ENCODE peak calls at places on chromosomes 7 and 10, in seven cellular contexts. I is cardiac fibroblast, M is foreskin keratinocyte, O is progenitor cell of endocrine pancreas, A is cardiac muscle cell, F is MCF 10A, R is astrocyte of the spinal cord. H is an unnamed sample.

GRCh38 chr7:33012364-33012763 is 50.2 kb downstream of the NT5C3A start:
- DNase-seq in R (no peak), M (no peak), F (no peak), O (no peak), A (no peak), I (no peak), H (no peak)

GRCh38 chr10:78149193-78149592 is 115.5 kb downstream of the RPS24 start:
- DNase-seq in I (no peak), M (no peak), A (peak), O (no peak), F (no peak), R (no peak), H (no peak)

GRCh38 chr7:70480913-70481579 is 650.9 kb upstream of the GALNT17 start:
- DNase-seq in I (no peak), M (peak), R (peak), F (no peak), O (no peak), A (no peak), H (no peak)

GRCh38 chr7:28112883-28113540 is 67.6 kb downstream of the JAZF1 start:
- DNase-seq in R (no peak), M (no peak), I (peak), F (peak), O (no peak), A (peak), H (no peak)

GRCh38 chr7:27487509-27487908 is 175.2 kb downstream of the HIBADH start:
- DNase-seq in M (no peak), A (no peak), O (no peak), I (no peak), F (no peak), R (no peak), H (no peak)

GRCh38 chr10:113038183-113038582 is 88.1 kb downstream of the TCF7L2 start:
- DNase-seq in I (no peak), F (no peak), O (no peak), R (no peak), M (no peak), A (no peak), H (no peak)

GRCh38 chr7:28355553-28356319 is 56.6 kb upstream of the CREB5 start:
- DNase-seq in I (no peak), F (no peak), O (no peak), R (no peak), M (no peak), A (no peak), H (no peak)

GRCh38 chr7:75847707-75848106 is 31.1 kb upstream of the RHBDD2 start:
- DNase-seq in M (no peak), F (no peak), R (no peak), O (no peak), I (no peak), A (no peak), H (no peak)

GRCh38 chr10:110083884-110084283 is 76.1 kb downstream of the ADD3 start:
- DNase-seq in A (peak), R (peak), I (peak), O (no peak), M (no peak), F (no peak), H (no peak)

GRCh38 chr7:28804990-28805389 is 153.1 kb downstream of the TRIL start:
- DNase-seq in M (no peak), A (peak), O (no peak), F (peak), R (peak), I (peak), H (no peak)

GRCh38 chr10:69845574-69846251 is 44.0 kb downstream of the COL13A1 start:
- DNase-seq in I (peak), A (peak), R (peak), O (no peak), M (no peak), F (peak), H (no peak)

GRCh38 chr10:72133517-72133916 is 45.2 kb upstream of the SPOCK2 start:
- DNase-seq in I (peak), O (no peak), F (peak), A (peak), M (no peak), R (peak), H (no peak)

GRCh38 chr7:47631711-47632110 is 49.8 kb upstream of the TNS3 start:
- DNase-seq in R (no peak), O (no peak), A (no peak), F (no peak), M (no peak), I (no peak), H (no peak)

GRCh38 chr7:75879771-75880184 is 944 bp downstream of the RHBDD2 start:
- DNase-seq in R (peak), M (no peak), I (peak), F (peak), O (no peak), A (peak), H (no peak)

GRCh38 chr10:58957517-58957916 is 218.9 kb upstream of the PHYHIPL start:
- DNase-seq in F (no peak), A (no peak), O (no peak), R (no peak), M (no peak), I (no peak), H (no peak)

GRCh38 chr10:133419211-133419950 is 5.0 kb downstream of the SPRN start:
- DNase-seq in M (no peak), O (no peak), I (no peak), R (no peak), A (no peak), F (no peak), H (no peak)

GRCh38 chr10:99630439-99630838 is 10.2 kb upstream of the SLC25A28 start:
- DNase-seq in M (no peak), F (peak), R (peak), A (peak), O (no peak), I (peak), H (no peak)
- TF ChIP-seq CTCF in M (peak), F (peak), R (peak), A (peak), O (peak), I (peak), H (no peak)

DNA sequence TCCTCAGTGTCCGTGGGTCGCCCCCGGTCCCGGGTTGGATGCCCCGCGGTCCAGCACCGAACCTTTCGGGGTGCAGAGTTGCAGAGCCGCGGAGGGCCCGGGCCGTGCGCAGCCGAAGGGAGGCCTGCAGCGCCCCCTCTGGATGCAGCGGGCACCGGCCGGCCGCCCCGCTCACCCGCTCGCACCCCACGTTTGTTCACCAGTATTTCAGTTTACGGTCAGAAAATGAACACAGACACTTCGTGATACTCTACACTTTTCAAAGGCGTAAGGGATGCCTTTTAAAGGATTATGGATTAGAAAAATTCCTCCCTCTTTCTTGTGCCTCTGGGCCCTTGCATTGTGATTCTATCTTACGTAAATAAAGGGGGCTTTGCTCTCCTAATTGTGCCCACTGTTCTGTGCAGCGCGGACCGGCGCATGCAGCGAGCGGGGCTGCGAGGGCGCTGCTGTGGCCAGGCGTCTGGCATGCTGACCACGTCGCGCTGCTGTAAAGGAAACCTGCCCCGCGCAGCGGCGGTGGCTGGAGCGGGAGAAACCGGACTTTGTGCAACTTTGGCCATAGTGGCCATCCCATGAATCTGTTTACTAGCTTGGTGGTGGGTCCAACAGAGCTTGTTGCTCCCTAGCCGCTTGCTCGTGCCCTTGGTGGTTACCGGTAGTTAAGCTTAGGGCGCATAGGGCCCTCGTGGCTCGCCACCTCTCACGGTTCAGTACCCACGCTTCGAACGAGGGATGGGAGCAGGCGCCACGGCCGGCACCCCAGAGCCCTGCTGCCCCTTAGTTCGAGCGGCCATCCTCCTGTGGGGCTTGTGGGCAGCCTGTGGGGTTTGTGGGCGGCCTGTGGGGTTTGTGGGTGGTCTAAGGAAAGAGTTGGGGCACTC is 755 bp upstream of the MEST start:
- DNase-seq in I (peak), O (peak), A (peak), R (peak), M (no peak), F (no peak), H (peak)
- TF ChIP-seq CTCF in I (peak), O (peak), A (peak), R (peak), M (peak), F (no peak), H (peak)

DNA sequence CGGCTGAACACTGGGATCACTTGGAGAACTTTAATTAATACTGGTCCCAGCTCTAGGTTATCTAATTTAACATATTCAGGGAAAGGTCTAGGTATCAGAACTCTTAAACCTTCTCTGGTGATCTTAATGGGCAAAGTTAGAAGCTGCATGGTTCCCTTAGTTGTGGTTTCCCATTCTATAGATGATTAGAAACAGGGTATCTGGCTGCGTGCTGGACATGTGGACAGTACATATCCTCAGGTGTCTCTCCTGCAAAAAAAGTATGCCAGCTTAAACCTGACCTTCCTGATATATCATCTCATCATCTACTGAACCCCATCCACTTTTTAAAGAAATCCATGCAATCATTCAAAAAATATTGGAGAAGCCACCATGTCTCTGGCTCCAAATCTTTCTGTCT is 284.5 kb upstream of the DKK1 start:
- DNase-seq in I (no peak), O (no peak), R (no peak), A (no peak), F (no peak), M (no peak), H (no peak)
- TF ChIP-seq CTCF in I (no peak), O (no peak), R (no peak), A (no peak), F (no peak), M (no peak), H (no peak)

GRCh38 chr10:4545077-4545476 is 280.9 kb upstream of the AKR1E2 start:
- DNase-seq in I (no peak), M (no peak), R (no peak), A (no peak), F (no peak), O (no peak), H (no peak)

GRCh38 chr10:4546931-4547330 is 279.1 kb upstream of the AKR1E2 start:
- DNase-seq in O (no peak), F (no peak), I (no peak), M (no peak), R (no peak), A (no peak), H (no peak)

GRCh38 chr10:4543943-4544540 is 282.0 kb upstream of the AKR1E2 start:
- DNase-seq in R (no peak), M (no peak), I (no peak), A (no peak), F (no peak), O (no peak), H (no peak)

GRCh38 chr10:4546500-4546899 is 279.5 kb upstream of the AKR1E2 start:
- DNase-seq in O (no peak), F (no peak), A (no peak), M (no peak), I (no peak), R (peak), H (no peak)

GRCh38 chr10:4549254-4549653 is 276.8 kb upstream of the AKR1E2 start:
- DNase-seq in O (no peak), I (no peak), R (no peak), M (no peak), F (no peak), A (no peak), H (no peak)
- TF ChIP-seq CTCF in O (no peak), I (no peak), R (no peak), M (no peak), F (no peak), A (no peak), H (no peak)

GRCh38 chr10:2978111-2978510 is 89.2 kb upstream of the PFKP start:
- DNase-seq in M (peak), O (no peak), A (peak), R (peak), I (peak), F (peak), H (no peak)
- TF ChIP-seq CTCF in M (peak), O (peak), A (peak), R (peak), I (peak), F (peak), H (peak)

GRCh38 chr7:30470783-30471182 is 7.8 kb downstream of the NOD1 start:
- DNase-seq in R (peak), A (peak), F (peak), O (no peak), I (peak), M (no peak), H (no peak)
- TF ChIP-seq CTCF in R (no peak), A (no peak), F (no peak), O (no peak), I (no peak), M (no peak), H (no peak)

H was measured in nephron progenitor cell.